ENCODE peak calls at places on chromosomes 12 and 14, in ten cellular contexts. H is A549, O is right lobe of liver, Q is stomach, L is heart left ventricle, D is Peyer's patch, X is ovary, F is endothelial cell of umbilical vein, B is adrenal gland, J is spleen. I is an unnamed sample.

GRCh38 chr14:94306047-94306978 is 13.2 kb upstream of the SERPINA10 start:
- DNase-seq in X (no peak), L (no peak), H (no peak), B (no peak), F (no peak), O (peak), Q (no peak), J (no peak), D (no peak), I (no peak)

GRCh38 chr14:32584079-32584478 is 255.0 kb downstream of the AKAP6 start:
- DNase-seq in L (no peak), D (no peak), Q (no peak), X (no peak), B (no peak), J (no peak), O (no peak), H (no peak), F (no peak), I (no peak)

GRCh38 chr14:51369814-51370213 is 129.8 kb downstream of the TMX1 start:
- DNase-seq in B (no peak), F (peak), O (no peak), Q (no peak), D (no peak), X (no peak), J (no peak), H (peak), L (no peak), I (no peak)

GRCh38 chr12:16020034-16020433 is 108.9 kb downstream of the DERA start:
- DNase-seq in D (no peak), L (no peak), J (no peak), Q (no peak), B (no peak), O (no peak), H (no peak), F (no peak), X (no peak), I (no peak)

GRCh38 chr14:68779761-68780323 is 13.0 kb downstream of the ZFP36L1 start:
- DNase-seq in X (no peak), L (peak), Q (peak), O (no peak), J (no peak), F (peak), H (peak), B (peak), D (no peak), I (peak)

GRCh38 chr12:30169839-30170591 is 386.3 kb upstream of the TMTC1 start:
- DNase-seq in O (no peak), H (no peak), X (no peak), L (no peak), Q (no peak), D (no peak), F (no peak), J (no peak), B (no peak), I (no peak)

GRCh38 chr12:108691154-108691994 is 39.9 kb downstream of the CORO1C start:
- DNase-seq in B (peak), D (peak), H (peak), J (peak), Q (peak), O (peak), F (peak), X (peak), L (peak), I (peak)

GRCh38 chr12:42587564-42588307 is 1.8 kb downstream of the PRICKLE1 start:
- DNase-seq in L (peak), J (no peak), X (no peak), F (peak), O (no peak), Q (no peak), B (no peak), H (no peak), D (no peak), I (peak)

GRCh38 chr12:85516667-85517325 is 236.8 kb downstream of the ALX1 start:
- DNase-seq in Q (no peak), F (no peak), D (no peak), H (no peak), O (no peak), X (no peak), B (no peak), L (no peak), J (no peak), I (no peak)

GRCh38 chr12:12376636-12377448 is 20.0 kb downstream of the BORCS5 start:
- DNase-seq in H (peak), F (peak), B (peak), O (no peak), L (no peak), X (no peak), D (no peak), J (no peak), Q (no peak), I (peak)

GRCh38 chr12:4139191-4139590 is 134.4 kb upstream of the CCND2 start:
- DNase-seq in J (no peak), H (no peak), B (no peak), D (no peak), O (no peak), Q (no peak), X (no peak), F (no peak), L (no peak), I (no peak)

GRCh38 chr12:52759218-52759617 is 17.9 kb downstream of the KRT76 start:
- DNase-seq in J (no peak), F (no peak), H (no peak), B (no peak), L (no peak), O (no peak), D (no peak), Q (no peak), X (no peak), I (no peak)

GRCh38 chr12:100840748-100841147 is 46.2 kb downstream of the ANO4 start:
- DNase-seq in X (no peak), F (no peak), D (no peak), J (no peak), O (no peak), B (no peak), L (no peak), H (no peak), Q (no peak), I (no peak)

GRCh38 chr12:119843100-119843499 is 34.0 kb downstream of the CIT start:
- DNase-seq in J (no peak), H (no peak), D (no peak), F (no peak), L (no peak), B (no peak), Q (no peak), X (no peak), O (no peak), I (peak)

GRCh38 chr12:120709976-120710804 is at the start of gene UNC119B:
- DNase-seq in D (peak), B (peak), L (peak), J (peak), H (peak), Q (peak), F (peak), X (peak), O (peak), I (peak)

GRCh38 chr12:52767020-52767379 is 10.1 kb downstream of the KRT76 start:
- DNase-seq in J (no peak), O (no peak), B (no peak), L (no peak), Q (no peak), D (no peak), H (no peak), X (no peak), F (no peak), I (no peak)

GRCh38 chr12:19223018-19223417 is 93.5 kb downstream of the PLEKHA5 start:
- DNase-seq in Q (no peak), D (no peak), O (no peak), L (no peak), F (peak), H (peak), J (no peak), B (no peak), X (no peak), I (no peak)

GRCh38 chr14:99604766-99605298 is 825 bp upstream of the CCDC85C start:
- DNase-seq in O (no peak), D (no peak), F (peak), B (peak), H (peak), Q (no peak), J (peak), X (no peak), L (no peak), I (peak)

GRCh38 chr12:123941485-123942276 is 30.9 kb downstream of the CCDC92 start:
- DNase-seq in J (no peak), X (no peak), Q (no peak), F (no peak), H (no peak), O (no peak), B (no peak), L (no peak), D (no peak), I (no peak)

GRCh38 chr12:123941000-123941399 is 31.6 kb downstream of the CCDC92 start:
- DNase-seq in J (no peak), H (no peak), Q (no peak), L (no peak), B (no peak), X (no peak), O (no peak), D (no peak), F (no peak), I (no peak)

GRCh38 chr12:123944696-123945095 is 27.9 kb downstream of the CCDC92 start:
- DNase-seq in O (no peak), F (no peak), H (no peak), J (no peak), L (no peak), Q (no peak), B (no peak), X (no peak), D (no peak), I (no peak)

GRCh38 chr12:123942277-123942653 is 30.4 kb downstream of the CCDC92 start:
- DNase-seq in F (peak), B (no peak), D (no peak), J (no peak), Q (no peak), H (no peak), L (no peak), O (no peak), X (no peak), I (peak)

GRCh38 chr12:123942911-123943648 is 29.6 kb downstream of the CCDC92 start:
- DNase-seq in O (no peak), D (no peak), F (no peak), Q (no peak), X (no peak), B (no peak), H (no peak), L (no peak), J (no peak), I (peak)
- H3K27ac ChIP-seq in O (no peak), D (no peak), F (no peak), Q (no peak), X (no peak), B (no peak), H (no peak), L (no peak), J (no peak), I (peak)

GRCh38 chr14:49692191-49692757 is 646 bp upstream of the KLHDC1 start:
- DNase-seq in X (no peak), L (no peak), O (no peak), H (no peak), J (no peak), Q (no peak), D (no peak), B (no peak), F (no peak), I (peak)

GRCh38 chr14:49691031-49691430 is 1.9 kb upstream of the KLHDC1 start:
- DNase-seq in H (peak), D (no peak), B (no peak), Q (no peak), J (no peak), L (no peak), O (no peak), X (no peak), F (no peak), I (no peak)

GRCh38 chr14:49688701-49689030 is 652 bp upstream of the POLE2 start:
- DNase-seq in L (no peak), J (no peak), H (peak), F (peak), O (no peak), D (no peak), Q (no peak), X (no peak), B (no peak), I (no peak)

GRCh38 chr14:49687942-49688700 is at the start of gene POLE2:
- DNase-seq in H (peak), Q (peak), J (peak), F (peak), B (peak), L (peak), O (peak), X (peak), D (peak), I (peak)

GRCh38 chr14:49692895-49693737 is at the start of gene KLHDC1:
- DNase-seq in B (peak), X (peak), F (peak), J (peak), H (peak), O (peak), Q (peak), D (peak), L (peak), I (peak)
- TF ChIP-seq POLR2A in B (peak), X (peak), F (peak), J (peak), H (peak), O (peak), Q (peak), D (peak), L (peak), I (peak)

GRCh38 chr12:49188916-49189367 is at the start of gene TUBA1A:
- DNase-seq in X (peak), H (peak), L (peak), Q (peak), J (peak), B (peak), F (peak), D (peak), O (peak), I (peak)
- H3K27ac ChIP-seq in X (peak), H (peak), L (peak), Q (peak), J (peak), B (peak), F (peak), D (peak), O (peak), I (peak)

GRCh38 chr12:112906712-112907414 is at the start of gene OAS1:
- DNase-seq in B (peak), F (peak), H (peak), D (peak), L (no peak), J (no peak), X (no peak), O (peak), Q (peak), I (peak)
- TF ChIP-seq POLR2A in B (peak), F (peak), H (no peak), D (peak), L (no peak), J (no peak), X (no peak), O (peak), Q (no peak), I (no peak)

GRCh38 chr14:21192447-21192822 is 36.6 kb upstream of the OR5AU1 start:
- DNase-seq in Q (no peak), B (no peak), J (no peak), D (no peak), X (no peak), O (no peak), F (no peak), H (no peak), L (no peak), I (no peak)
- H3K27ac ChIP-seq in Q (no peak), B (no peak), J (no peak), D (no peak), X (no peak), O (no peak), F (no peak), H (peak), L (no peak), I (no peak)

GRCh38 chr12:64670856-64671639 is 60.8 kb downstream of the RASSF3 start:
- DNase-seq in O (no peak), J (no peak), H (peak), F (peak), B (peak), D (peak), X (no peak), Q (peak), L (no peak), I (peak)
- TF ChIP-seq POLR2A in O (no peak), J (no peak), H (no peak), F (no peak), B (peak), D (no peak), X (no peak), Q (no peak), L (no peak), I (no peak)

I was measured in IMR-90.